ENCODE peak calls at places on chromosome 20, in four cellular contexts. I, G, E and L are unnamed samples.

GRCh38 chr20:50317644-50318043 is 127.0 kb downstream of the CEBPB start:
- DNase-seq in I (no peak), G (peak), E (no peak), L (peak)

GRCh38 chr20:35318502-35319157 is 26.4 kb upstream of the FAM83C start:
- DNase-seq in I (no peak), G (peak), E (peak), L (peak)

GRCh38 chr20:54107181-54107580 is 36.8 kb upstream of the BCAS1 start:
- DNase-seq in I (no peak), G (no peak), E (no peak), L (peak)

GRCh38 chr20:53672484-53673129 is 79.0 kb upstream of the ZNF217 start:
- DNase-seq in I (no peak), G (no peak), E (peak), L (no peak)

GRCh38 chr20:39993737-39994136 is 695.3 kb downstream of the MAFB start:
- DNase-seq in I (no peak), G (no peak), E (no peak), L (no peak)

GRCh38 chr20:46307139-46307998 is 929 bp downstream of the CDH22 start:
- DNase-seq in I (no peak), G (peak), E (peak), L (peak)

GRCh38 chr20:64080013-64080812 is at the start of gene OPRL1:
- DNase-seq in I (no peak), G (no peak), E (no peak), L (no peak)

GRCh38 chr20:34604980-34605788 is 46.7 kb downstream of the MAP1LC3A start:
- DNase-seq in I (no peak), G (no peak), E (peak), L (no peak)

GRCh38 chr20:47020231-47020630 is 125.6 kb downstream of the EYA2 start:
- DNase-seq in I (no peak), G (no peak), E (no peak), L (no peak)

GRCh38 chr20:34396408-34396807 is 33.3 kb downstream of the ITCH start:
- DNase-seq in I (no peak), G (no peak), E (no peak), L (no peak)

GRCh38 chr20:19784511-19785172 is 26.6 kb downstream of the RIN2 start:
- DNase-seq in I (no peak), G (peak), E (peak), L (peak)

GRCh38 chr20:38723069-38723981 is 961 bp upstream of the SLC32A1 start:
- DNase-seq in I (no peak), G (no peak), E (peak), L (no peak)

GRCh38 chr20:50198211-50198666 is 7.6 kb downstream of the CEBPB start:
- DNase-seq in I (no peak), G (no peak), E (no peak), L (no peak)

GRCh38 chr20:63662813-63663189 is 4.7 kb downstream of the RTEL1 start:
- DNase-seq in I (no peak), G (no peak), E (no peak), L (no peak)

GRCh38 chr20:56414842-56415765 is 3.0 kb downstream of the CASS4 start:
- DNase-seq in I (no peak), G (no peak), E (peak), L (peak)

GRCh38 chr20:63772781-63773520 is 33.4 kb downstream of the SLC2A4RG start:
- DNase-seq in I (no peak), G (no peak), E (no peak), L (peak)

GRCh38 chr20:5650191-5650691 is 100.0 kb upstream of the SHLD1 start:
- DNase-seq in I (no peak), G (no peak), E (no peak), L (no peak)

GRCh38 chr20:36432096-36432495 is 109.2 kb upstream of the MYL9 start:
- DNase-seq in I (no peak), G (no peak), E (no peak), L (no peak)

GRCh38 chr20:23227274-23227673 is 123.3 kb upstream of the NXT1 start:
- DNase-seq in I (no peak), G (no peak), E (no peak), L (no peak)

GRCh38 chr20:43662943-43663655 is 3.8 kb upstream of the MYBL2 start:
- DNase-seq in I (no peak), G (peak), E (peak), L (peak)

GRCh38 chr20:35699127-35699913 is at the start of the genes NFS1 and ROMO1:
- DNase-seq in I (peak), G (peak), E (peak), L (peak)

GRCh38 chr20:33791959-33792597 is 19.1 kb upstream of the CHMP4B start:
- DNase-seq in I (no peak), G (peak), E (peak), L (peak)

GRCh38 chr20:35004051-35004725 is 48.5 kb downstream of the MYH7B start:
- DNase-seq in I (no peak), G (peak), E (no peak), L (no peak)

GRCh38 chr20:53646550-53646949 is 52.9 kb upstream of the ZNF217 start:
- DNase-seq in I (no peak), G (no peak), E (no peak), L (no peak)

GRCh38 chr20:37911838-37912273 is 8.9 kb downstream of the VSTM2L start:
- DNase-seq in I (no peak), G (peak), E (peak), L (peak)

GRCh38 chr20:420169-420620 is 12.1 kb downstream of the RBCK1 start:
- DNase-seq in I (no peak), G (peak), E (no peak), L (no peak)

GRCh38 chr20:10530883-10531282 is 95.8 kb downstream of the SLX4IP start:
- DNase-seq in I (no peak), G (no peak), E (no peak), L (no peak)

GRCh38 chr20:47816487-47817451 is 31.5 kb upstream of the SULF2 start:
- DNase-seq in I (no peak), G (no peak), E (no peak), L (no peak)

GRCh38 chr20:22227301-22227700 is 357.1 kb downstream of the FOXA2 start:
- DNase-seq in I (no peak), G (no peak), E (peak), L (no peak)

GRCh38 chr20:50516935-50517816 is 7.0 kb downstream of the PTPN1 start:
- DNase-seq in I (no peak), G (peak), E (no peak), L (no peak)

GRCh38 chr20:17816804-17817590 is 117.2 kb downstream of the BANF2 start:
- DNase-seq in I (no peak), G (no peak), E (no peak), L (no peak)

GRCh38 chr20:51509208-51509607 is 33.3 kb downstream of the NFATC2 start:
- DNase-seq in I (no peak), G (no peak), E (no peak), L (no peak)

GRCh38 chr20:52035977-52036376 is 155.6 kb downstream of the ZFP64 start:
- DNase-seq in I (no peak), G (no peak), E (no peak), L (peak)

GRCh38 chr20:52056203-52057062 is 135.1 kb downstream of the ZFP64 start:
- DNase-seq in I (no peak), G (no peak), E (peak), L (peak)

GRCh38 chr20:9978395-9979004 is 56.3 kb upstream of the ANKEF1 start:
- DNase-seq in I (no peak), G (peak), E (peak), L (peak)

GRCh38 chr20:9068896-9069663 is at the start of gene PLCB4:
- DNase-seq in I (peak), G (peak), E (peak), L (peak)

GRCh38 chr20:38125157-38126056 is 39.7 kb downstream of the TGM2 start:
- DNase-seq in I (peak), G (peak), E (peak), L (peak)

GRCh38 chr20:60258255-60258863 is 300.1 kb downstream of the CDH26 start:
- DNase-seq in I (no peak), G (no peak), E (no peak), L (no peak)

GRCh38 chr20:4809707-4810106 is 88.0 kb downstream of the PRND start:
- DNase-seq in I (no peak), G (peak), E (no peak), L (no peak)

DNA sequence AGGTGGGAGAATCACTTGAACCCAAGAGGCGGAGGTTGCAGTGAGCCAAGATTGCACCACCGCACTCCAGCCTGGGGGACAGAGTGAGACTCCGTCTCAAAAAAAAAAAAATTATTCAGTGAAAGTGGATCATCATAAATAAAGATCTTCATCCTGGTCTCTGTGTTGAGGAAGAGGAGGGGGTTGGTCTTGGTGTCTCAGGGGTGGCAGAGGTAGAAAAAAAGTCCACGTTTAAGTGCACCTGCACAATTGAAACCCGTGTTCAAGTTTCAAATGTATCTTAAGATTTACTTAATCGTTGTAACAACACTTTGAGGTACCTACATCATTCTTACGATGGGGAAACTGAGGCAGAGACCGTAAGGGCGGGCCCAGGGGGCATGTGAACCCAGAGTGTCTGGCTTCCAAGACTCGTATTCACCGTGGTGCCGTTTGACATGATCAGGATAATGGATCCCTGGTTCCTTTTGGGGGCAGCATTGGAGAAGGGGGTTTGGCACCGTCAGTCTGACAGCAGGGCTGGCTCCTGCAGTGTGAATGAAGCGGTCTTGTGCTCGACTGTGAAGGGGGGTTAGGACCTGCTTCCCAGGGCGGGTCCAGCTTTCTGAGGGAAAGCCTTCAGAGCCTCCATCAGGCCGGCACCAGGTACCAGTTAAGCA is 32.9 kb upstream of the ID1 start:
- DNase-seq in I (no peak), G (no peak), E (no peak), L (no peak)
- H3K4me3 ChIP-seq in I (peak), G (peak), E (peak), L (no peak)

GRCh38 chr20:13220194-13220856 is 749 bp upstream of the ISM1 start:
- DNase-seq in I (peak), G (peak), E (peak), L (peak)

GRCh38 chr20:13221313-13221672 is 219 bp downstream of the ISM1 start:
- DNase-seq in I (no peak), G (no peak), E (no peak), L (no peak)

GRCh38 chr20:13220857-13221297 is at the start of gene ISM1:
- DNase-seq in I (no peak), G (no peak), E (no peak), L (peak)

GRCh38 chr20:13221673-13222318 is 722 bp downstream of the ISM1 start:
- DNase-seq in I (no peak), G (peak), E (peak), L (peak)

DNA sequence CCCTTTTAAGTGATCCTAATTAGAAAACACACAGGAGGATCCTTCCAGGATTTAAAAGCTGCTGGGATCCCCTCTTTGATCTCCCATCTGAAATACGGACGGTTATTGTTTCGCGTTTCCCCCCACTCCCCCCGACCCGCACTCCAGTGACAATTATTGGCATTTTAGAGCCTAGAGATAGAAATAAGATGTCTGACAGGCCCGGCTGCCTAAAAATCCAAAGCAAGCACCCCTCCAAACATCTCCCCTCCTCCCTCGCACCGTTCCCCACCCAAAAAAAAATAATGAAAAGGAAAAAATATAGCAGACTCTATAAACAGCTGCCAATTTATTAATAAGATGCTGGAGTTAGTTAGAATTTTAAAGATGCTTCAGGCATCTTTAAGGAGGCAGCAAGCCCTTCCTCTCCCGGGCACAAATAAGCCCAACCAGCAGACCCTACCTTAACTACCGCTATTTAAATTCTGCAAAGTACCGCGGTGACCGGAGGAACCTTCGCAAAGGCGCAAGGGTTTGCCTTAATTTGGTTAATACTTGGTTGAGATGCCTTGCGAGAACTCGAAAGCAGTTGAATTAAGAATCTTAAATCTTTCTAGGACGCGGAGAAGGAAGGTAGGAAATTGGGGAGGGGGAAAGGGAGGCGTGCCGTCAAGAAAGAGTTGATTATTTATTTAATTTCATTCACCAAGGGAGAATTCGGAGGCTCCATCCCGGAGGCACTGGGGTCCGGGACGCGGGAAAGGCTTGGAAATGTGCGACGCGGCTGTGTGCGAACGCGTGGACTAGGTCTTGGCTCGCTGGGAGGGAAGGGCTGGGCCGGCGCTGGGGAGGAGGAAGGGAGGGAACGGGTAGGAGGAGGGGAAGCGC is 1.5 kb upstream of the ISM1 start:
- DNase-seq in I (no peak), G (no peak), E (no peak), L (no peak)
- H3K4me3 ChIP-seq in I (peak), G (no peak), E (no peak), L (peak)

GRCh38 chr20:58907481-58908137 is 55.1 kb downstream of the GNAS start:
- DNase-seq in I (peak), G (peak), E (peak), L (peak)
- H3K4me3 ChIP-seq in I (peak), G (no peak), E (peak), L (no peak)

GRCh38 chr20:41140226-41141133 is 3.1 kb downstream of the PLCG1 start:
- DNase-seq in I (no peak), G (peak), E (no peak), L (no peak)
- H3K4me3 ChIP-seq in I (peak), G (no peak), E (no peak), L (no peak)

GRCh38 chr20:3739926-3740599 is 7.6 kb downstream of the HSPA12B start:
- DNase-seq in I (no peak), G (no peak), E (no peak), L (no peak)

GRCh38 chr20:3738109-3739053 is 5.9 kb downstream of the HSPA12B start:
- DNase-seq in I (no peak), G (no peak), E (peak), L (no peak)

GRCh38 chr20:3739054-3739925 is 6.8 kb downstream of the HSPA12B start:
- DNase-seq in I (no peak), G (no peak), E (no peak), L (no peak)

GRCh38 chr20:3741846-3742458 is 9.5 kb downstream of the HSPA12B start:
- DNase-seq in I (no peak), G (no peak), E (no peak), L (no peak)

DNA sequence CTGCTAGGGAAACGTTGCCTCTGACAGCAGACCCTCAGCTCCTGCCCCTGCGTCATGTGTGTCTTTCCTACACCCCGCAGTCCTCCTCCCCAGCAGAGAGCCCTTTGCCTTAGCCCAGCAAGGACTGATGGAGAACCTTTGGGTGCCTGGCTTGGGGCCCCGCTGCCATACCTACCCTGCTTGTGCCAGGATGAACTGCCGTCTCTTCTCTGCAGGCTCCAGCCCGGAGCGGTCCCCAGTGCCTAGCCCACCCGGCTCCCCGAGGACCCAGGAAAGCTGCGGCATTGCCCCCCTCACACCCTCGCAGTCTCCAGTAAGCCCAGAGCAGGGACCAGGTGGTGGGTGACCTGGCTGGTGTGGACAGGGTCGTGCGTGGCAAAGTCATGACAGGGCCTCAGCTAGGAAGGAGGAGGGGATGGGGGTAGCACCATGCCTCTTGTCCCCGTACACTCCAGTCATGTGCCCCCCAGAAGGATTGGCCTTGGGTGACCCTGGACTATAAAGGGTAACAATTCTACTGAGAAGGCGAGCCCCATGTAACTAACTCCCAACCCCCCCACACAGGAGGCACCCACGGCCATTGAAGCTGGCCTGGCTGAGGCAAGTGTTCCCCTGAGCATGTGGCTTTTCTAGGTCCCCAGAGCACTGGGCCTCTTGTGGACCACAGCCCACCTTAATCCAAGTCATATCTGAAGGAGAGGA is 8.3 kb downstream of the HSPA12B start:
- DNase-seq in I (no peak), G (no peak), E (no peak), L (no peak)
- H3K4me3 ChIP-seq in I (no peak), G (no peak), E (no peak), L (no peak)

DNA sequence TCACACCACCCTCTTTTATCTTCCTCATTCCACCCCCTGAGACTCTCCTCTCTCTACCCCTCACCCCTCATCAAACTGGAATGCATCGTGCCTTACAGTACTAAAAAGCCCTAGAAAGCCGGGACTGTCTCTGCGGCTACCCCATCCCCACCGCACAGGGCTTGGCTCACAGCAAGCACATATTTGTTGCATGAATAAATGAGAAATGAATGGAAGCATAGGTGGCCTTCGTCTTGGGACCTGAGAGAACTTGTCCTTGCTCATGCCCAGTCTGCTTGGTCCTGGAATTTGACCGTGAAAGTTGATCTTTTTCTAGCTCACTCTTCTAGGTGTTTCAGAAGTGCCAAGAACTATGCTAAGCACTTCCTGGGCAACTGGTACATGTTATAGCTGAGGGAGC is 53.3 kb downstream of the APCDD1L start:
- DNase-seq in I (no peak), G (no peak), E (no peak), L (peak)
- H3K4me3 ChIP-seq in I (no peak), G (no peak), E (no peak), L (no peak)